ENCODE peak calls at places on chromosomes 13 and 19, in nine cellular contexts. Z, H, I, B, F, D, J, N and C are unnamed samples.
A peak's percentile ranks its signal among the peaks of the same experiment; 100 is the strongest.

GRCh38 chr19:8567522-8568172 is 9.6 kb downstream of the MYO1F start:
- DNase-seq in Z (no peak), H (no peak), I (no peak), B (no peak), F (no peak), D (no peak), J (no peak), N (no peak), C (no peak)

GRCh38 chr13:79481685-79482052 is 714 bp downstream of the NDFIP2 start:
- DNase-seq in Z (no peak), H (peak; percentile 5), I (no peak), B (peak; percentile 19), F (no peak), D (peak; percentile 37), J (peak; percentile 43), N (no peak), C (no peak)

GRCh38 chr13:75843033-75843432 is 206.9 kb downstream of the LMO7 start:
- DNase-seq in Z (no peak), H (no peak), I (no peak), B (no peak), F (no peak), D (no peak), J (no peak), N (no peak), C (no peak)

GRCh38 chr13:113836917-113837553 is 26.8 kb downstream of the GAS6 start:
- DNase-seq in Z (peak; percentile 29), H (no peak), I (peak; percentile 79), B (no peak), F (peak; percentile 83), D (peak; percentile 53), J (peak; percentile 95), N (no peak), C (peak; percentile 79)

GRCh38 chr19:51259348-51260245 is 8.7 kb downstream of the SIGLECL1 start:
- DNase-seq in Z (peak; percentile 58), H (peak; percentile 58), I (no peak), B (no peak), F (peak; percentile 0), D (no peak), J (peak; percentile 28), N (no peak), C (no peak)

GRCh38 chr13:43033038-43033437 is 9.7 kb downstream of the DNAJC15 start:
- DNase-seq in Z (no peak), H (no peak), I (no peak), B (no peak), F (no peak), D (no peak), J (no peak), N (no peak), C (no peak)

GRCh38 chr19:3171894-3172679 is 6.5 kb upstream of the S1PR4 start:
- DNase-seq in Z (no peak), H (no peak), I (no peak), B (no peak), F (no peak), D (no peak), J (peak; percentile 33), N (no peak), C (no peak)

GRCh38 chr19:18208098-18208951 is 4.5 kb upstream of the RAB3A start:
- DNase-seq in Z (peak; percentile 61), H (no peak), I (peak; percentile 66), B (peak; percentile 29), F (no peak), D (no peak), J (peak; percentile 42), N (peak; percentile 35), C (peak; percentile 40)

GRCh38 chr13:60662595-60662994 is 265.6 kb downstream of the TDRD3 start:
- DNase-seq in Z (no peak), H (no peak), I (no peak), B (no peak), F (no peak), D (no peak), J (no peak), N (no peak), C (no peak)

GRCh38 chr19:29044037-29044436 is 168.9 kb downstream of the UQCRFS1 start:
- DNase-seq in Z (no peak), H (no peak), I (no peak), B (no peak), F (no peak), D (no peak), J (no peak), N (no peak), C (no peak)

GRCh38 chr19:11330103-11330502 is 9.4 kb downstream of the RAB3D start:
- DNase-seq in Z (no peak), H (no peak), I (no peak), B (no peak), F (no peak), D (no peak), J (no peak), N (no peak), C (no peak)

GRCh38 chr19:6424190-6424938 is at the start of gene KHSRP:
- DNase-seq in Z (peak; percentile 42), H (no peak), I (no peak), B (peak; percentile 35), F (no peak), D (peak; percentile 29), J (peak; percentile 4), N (peak; percentile 28), C (peak; percentile 22)

GRCh38 chr13:114314074-114314912 is at the start of gene CHAMP1:
- DNase-seq in Z (peak; percentile 98), H (peak; percentile 94), I (peak; percentile 93), B (peak; percentile 84), F (peak; percentile 90), D (peak; percentile 98), J (peak; percentile 95), N (peak; percentile 87), C (peak; percentile 94)

GRCh38 chr13:71661921-71662320 is 205.1 kb downstream of the DACH1 start:
- DNase-seq in Z (no peak), H (no peak), I (peak; percentile 12), B (no peak), F (peak; percentile 51), D (no peak), J (peak; percentile 10), N (no peak), C (no peak)

GRCh38 chr19:45164577-45165335 is 4.0 kb upstream of the NKPD1 start:
- DNase-seq in Z (no peak), H (no peak), I (no peak), B (peak; percentile 50), F (peak; percentile 30), D (no peak), J (peak; percentile 95), N (peak; percentile 29), C (peak; percentile 34)

GRCh38 chr13:102869948-102870676 is 24.3 kb downstream of the ERCC5 start:
- DNase-seq in Z (no peak), H (no peak), I (no peak), B (no peak), F (no peak), D (no peak), J (peak; percentile 7), N (no peak), C (no peak)

GRCh38 chr13:49904729-49905456 is 31.2 kb downstream of the SPRYD7 start:
- DNase-seq in Z (no peak), H (peak; percentile 53), I (no peak), B (no peak), F (no peak), D (no peak), J (no peak), N (no peak), C (no peak)

GRCh38 chr19:35757231-35757748 is 461 bp upstream of the HSPB6 start:
- DNase-seq in Z (peak; percentile 49), H (no peak), I (peak; percentile 77), B (peak; percentile 20), F (peak; percentile 97), D (peak; percentile 70), J (no peak), N (no peak), C (peak; percentile 98)

GRCh38 chr13:102226591-102226990 is 175.3 kb downstream of the FGF14 start:
- DNase-seq in Z (no peak), H (no peak), I (no peak), B (no peak), F (no peak), D (no peak), J (no peak), N (no peak), C (no peak)

GRCh38 chr13:49308977-49309408 is 61.3 kb downstream of the CDADC1 start:
- DNase-seq in Z (no peak), H (no peak), I (no peak), B (no peak), F (no peak), D (no peak), J (no peak), N (no peak), C (peak; percentile 65)

GRCh38 chr13:96651598-96651997 is 342.7 kb downstream of the OXGR1 start:
- DNase-seq in Z (no peak), H (no peak), I (no peak), B (no peak), F (no peak), D (no peak), J (no peak), N (no peak), C (no peak)

GRCh38 chr19:41192574-41193419 is at the start of gene CYP2S1:
- DNase-seq in Z (no peak), H (no peak), I (no peak), B (no peak), F (no peak), D (no peak), J (no peak), N (no peak), C (no peak)

GRCh38 chr13:106851251-106851650 is 283.3 kb upstream of the ARGLU1 start:
- DNase-seq in Z (peak; percentile 25), H (no peak), I (no peak), B (no peak), F (no peak), D (no peak), J (peak; percentile 40), N (no peak), C (no peak)

GRCh38 chr13:30021611-30022010 is 171.2 kb upstream of the UBL3 start:
- DNase-seq in Z (peak; percentile 37), H (no peak), I (no peak), B (no peak), F (no peak), D (no peak), J (no peak), N (no peak), C (no peak)

GRCh38 chr19:42132030-42132628 is at the start of gene POU2F2:
- DNase-seq in Z (no peak), H (peak; percentile 61), I (no peak), B (peak; percentile 89), F (no peak), D (no peak), J (no peak), N (peak; percentile 85), C (no peak)

GRCh38 chr19:39997595-39998216 is 846 bp downstream of the ZNF546 start:
- DNase-seq in Z (no peak), H (no peak), I (no peak), B (no peak), F (no peak), D (no peak), J (no peak), N (no peak), C (no peak)

GRCh38 chr13:107347641-107348369 is 779.9 kb upstream of the ARGLU1 start:
- DNase-seq in Z (no peak), H (no peak), I (no peak), B (no peak), F (no peak), D (no peak), J (no peak), N (no peak), C (no peak)

GRCh38 chr13:99293178-99293577 is 14.0 kb downstream of the GPR183 start:
- DNase-seq in Z (no peak), H (no peak), I (no peak), B (no peak), F (no peak), D (no peak), J (no peak), N (no peak), C (no peak)

GRCh38 chr19:15137777-15138176 is 30.6 kb downstream of the SYDE1 start:
- DNase-seq in Z (no peak), H (no peak), I (no peak), B (no peak), F (no peak), D (no peak), J (no peak), N (no peak), C (no peak)

GRCh38 chr13:94073006-94073744 is 406.3 kb downstream of the DCT start:
- DNase-seq in Z (no peak), H (no peak), I (peak; percentile 76), B (no peak), F (peak; percentile 67), D (no peak), J (peak; percentile 26), N (no peak), C (no peak)

GRCh38 chr13:78606471-78607408 is 3.4 kb upstream of the POU4F1 start:
- DNase-seq in Z (no peak), H (no peak), I (no peak), B (no peak), F (no peak), D (no peak), J (no peak), N (no peak), C (no peak)